ENCODE peak calls at places on chromosomes 3 and 15, in eight cellular contexts. One of them, this sample, is unnamed.
A peak's percentile ranks its signal among the peaks of the same experiment; 100 is the strongest.

GRCh38 chr3:133840767-133841166 is 35.2 kb downstream of the SRPRB start:
- DNase-seq in transverse colon: no peak
- DNase-seq in coronary artery: no peak
- DNase-seq in dorsolateral prefrontal cortex: no peak
- DNase-seq in A549: no peak
- DNase-seq in CD8-positive, alpha-beta T cell: no peak
- DNase-seq in cardiac fibroblast: no peak
- DNase-seq in foreskin fibroblast: no peak
- DNase-seq in this sample: no peak

GRCh38 chr3:24722106-24722505 is 227.5 kb upstream of the THRB start:
- DNase-seq in transverse colon: no peak
- DNase-seq in A549: no peak
- DNase-seq in CD8-positive, alpha-beta T cell: no peak
- DNase-seq in dorsolateral prefrontal cortex: no peak
- DNase-seq in cardiac fibroblast: no peak
- DNase-seq in coronary artery: no peak
- DNase-seq in foreskin fibroblast: no peak
- DNase-seq in this sample: no peak

GRCh38 chr3:157369712-157370447 is 66.8 kb upstream of the PTX3 start:
- DNase-seq in A549: no peak
- DNase-seq in dorsolateral prefrontal cortex: no peak
- DNase-seq in cardiac fibroblast: peak; percentile 63
- DNase-seq in coronary artery: no peak
- DNase-seq in foreskin fibroblast: no peak
- DNase-seq in transverse colon: no peak
- DNase-seq in CD8-positive, alpha-beta T cell: no peak
- DNase-seq in this sample: peak; percentile 38

GRCh38 chr3:186746008-186746407 is 28.8 kb downstream of the KNG1 start:
- DNase-seq in dorsolateral prefrontal cortex: no peak
- DNase-seq in foreskin fibroblast: peak; percentile 64
- DNase-seq in cardiac fibroblast: peak; percentile 89
- DNase-seq in coronary artery: no peak
- DNase-seq in CD8-positive, alpha-beta T cell: no peak
- DNase-seq in transverse colon: peak; percentile 57
- DNase-seq in A549: peak; percentile 76
- DNase-seq in this sample: peak; percentile 89

GRCh38 chr3:107861904-107862303 is 228.9 kb downstream of the CD47 start:
- DNase-seq in foreskin fibroblast: no peak
- DNase-seq in transverse colon: no peak
- DNase-seq in CD8-positive, alpha-beta T cell: no peak
- DNase-seq in dorsolateral prefrontal cortex: no peak
- DNase-seq in cardiac fibroblast: no peak
- DNase-seq in A549: no peak
- DNase-seq in coronary artery: no peak
- DNase-seq in this sample: no peak

GRCh38 chr3:102505542-102505941 is 70.7 kb downstream of the ZPLD1 start:
- DNase-seq in foreskin fibroblast: no peak
- DNase-seq in coronary artery: no peak
- DNase-seq in cardiac fibroblast: no peak
- DNase-seq in CD8-positive, alpha-beta T cell: no peak
- DNase-seq in transverse colon: no peak
- DNase-seq in A549: no peak
- DNase-seq in dorsolateral prefrontal cortex: no peak
- DNase-seq in this sample: no peak

GRCh38 chr15:101807345-101807945 is 4.1 kb downstream of the OR4F6 start:
- DNase-seq in CD8-positive, alpha-beta T cell: no peak
- DNase-seq in cardiac fibroblast: peak; percentile 19
- DNase-seq in foreskin fibroblast: peak; percentile 71
- DNase-seq in dorsolateral prefrontal cortex: no peak
- DNase-seq in coronary artery: no peak
- DNase-seq in transverse colon: no peak
- DNase-seq in A549: no peak
- DNase-seq in this sample: no peak

GRCh38 chr15:91561371-91562100 is 292.0 kb upstream of the SLCO3A1 start:
- DNase-seq in coronary artery: no peak
- DNase-seq in cardiac fibroblast: peak; percentile 99
- DNase-seq in CD8-positive, alpha-beta T cell: no peak
- DNase-seq in dorsolateral prefrontal cortex: no peak
- DNase-seq in A549: no peak
- DNase-seq in transverse colon: no peak
- DNase-seq in foreskin fibroblast: peak; percentile 69
- DNase-seq in this sample: peak; percentile 92

GRCh38 chr3:195129644-195130492 is 141.1 kb downstream of the XXYLT1 start:
- DNase-seq in foreskin fibroblast: no peak
- DNase-seq in transverse colon: no peak
- DNase-seq in A549: no peak
- DNase-seq in coronary artery: no peak
- DNase-seq in CD8-positive, alpha-beta T cell: no peak
- DNase-seq in cardiac fibroblast: peak; percentile 76
- DNase-seq in dorsolateral prefrontal cortex: no peak
- DNase-seq in this sample: peak; percentile 48

GRCh38 chr15:48866141-48866563 is 11.8 kb upstream of the EID1 start:
- DNase-seq in transverse colon: no peak
- DNase-seq in A549: no peak
- DNase-seq in cardiac fibroblast: peak; percentile 49
- DNase-seq in coronary artery: no peak
- DNase-seq in CD8-positive, alpha-beta T cell: no peak
- DNase-seq in dorsolateral prefrontal cortex: no peak
- DNase-seq in foreskin fibroblast: peak; percentile 61
- DNase-seq in this sample: peak; percentile 55

GRCh38 chr15:74307827-74308642 is 59.4 kb downstream of the CYP11A1 start:
- DNase-seq in CD8-positive, alpha-beta T cell: no peak
- DNase-seq in cardiac fibroblast: peak; percentile 76
- DNase-seq in foreskin fibroblast: peak; percentile 78
- DNase-seq in dorsolateral prefrontal cortex: peak; percentile 64
- DNase-seq in A549: peak; percentile 83
- DNase-seq in transverse colon: peak; percentile 45
- DNase-seq in coronary artery: no peak
- DNase-seq in this sample: peak; percentile 76

GRCh38 chr3:117297541-117297940 is 588.0 kb downstream of the TUSC7 start:
- DNase-seq in A549: no peak
- DNase-seq in CD8-positive, alpha-beta T cell: no peak
- DNase-seq in cardiac fibroblast: no peak
- DNase-seq in foreskin fibroblast: no peak
- DNase-seq in transverse colon: no peak
- DNase-seq in dorsolateral prefrontal cortex: no peak
- DNase-seq in coronary artery: no peak
- DNase-seq in this sample: no peak

GRCh38 chr3:79767194-79767952 is 425 bp downstream of the ROBO1 start:
- DNase-seq in CD8-positive, alpha-beta T cell: no peak
- DNase-seq in A549: no peak
- DNase-seq in transverse colon: no peak
- DNase-seq in cardiac fibroblast: peak; percentile 20
- DNase-seq in dorsolateral prefrontal cortex: no peak
- DNase-seq in coronary artery: no peak
- DNase-seq in foreskin fibroblast: no peak
- DNase-seq in this sample: peak; percentile 4

GRCh38 chr3:124558898-124559649 is 171.2 kb upstream of the UMPS start:
- DNase-seq in dorsolateral prefrontal cortex: peak; percentile 83
- DNase-seq in foreskin fibroblast: peak; percentile 96
- DNase-seq in A549: peak; percentile 36
- DNase-seq in cardiac fibroblast: peak; percentile 96
- DNase-seq in coronary artery: peak; percentile 92
- DNase-seq in transverse colon: peak; percentile 79
- DNase-seq in CD8-positive, alpha-beta T cell: no peak
- DNase-seq in this sample: peak; percentile 97

GRCh38 chr15:70180186-70180875 is 82.6 kb upstream of the TLE3 start:
- DNase-seq in A549: no peak
- DNase-seq in transverse colon: no peak
- DNase-seq in coronary artery: no peak
- DNase-seq in cardiac fibroblast: no peak
- DNase-seq in dorsolateral prefrontal cortex: no peak
- DNase-seq in foreskin fibroblast: no peak
- DNase-seq in CD8-positive, alpha-beta T cell: no peak
- DNase-seq in this sample: no peak

GRCh38 chr15:39584266-39584659 is 3.4 kb downstream of the THBS1 start:
- DNase-seq in A549: no peak
- DNase-seq in dorsolateral prefrontal cortex: no peak
- DNase-seq in foreskin fibroblast: no peak
- DNase-seq in CD8-positive, alpha-beta T cell: no peak
- DNase-seq in coronary artery: no peak
- DNase-seq in cardiac fibroblast: no peak
- DNase-seq in transverse colon: no peak
- DNase-seq in this sample: no peak

GRCh38 chr15:39585394-39585841 is 4.5 kb downstream of the THBS1 start:
- DNase-seq in foreskin fibroblast: peak; percentile 18
- DNase-seq in dorsolateral prefrontal cortex: no peak
- DNase-seq in transverse colon: peak; percentile 13
- DNase-seq in A549: no peak
- DNase-seq in CD8-positive, alpha-beta T cell: no peak
- DNase-seq in cardiac fibroblast: no peak
- DNase-seq in coronary artery: no peak
- DNase-seq in this sample: peak; percentile 70

GRCh38 chr15:39583586-39584265 is 2.8 kb downstream of the THBS1 start:
- DNase-seq in dorsolateral prefrontal cortex: no peak
- DNase-seq in foreskin fibroblast: peak; percentile 54
- DNase-seq in transverse colon: peak; percentile 75
- DNase-seq in A549: peak; percentile 17
- DNase-seq in CD8-positive, alpha-beta T cell: no peak
- DNase-seq in coronary artery: no peak
- DNase-seq in cardiac fibroblast: peak; percentile 72
- DNase-seq in this sample: peak; percentile 81

GRCh38 chr15:39585871-39586301 is 5.0 kb downstream of the THBS1 start:
- DNase-seq in foreskin fibroblast: peak; percentile 11
- DNase-seq in CD8-positive, alpha-beta T cell: no peak
- DNase-seq in cardiac fibroblast: no peak
- DNase-seq in A549: no peak
- DNase-seq in transverse colon: peak; percentile 19
- DNase-seq in coronary artery: no peak
- DNase-seq in dorsolateral prefrontal cortex: no peak
- DNase-seq in this sample: no peak

DNA sequence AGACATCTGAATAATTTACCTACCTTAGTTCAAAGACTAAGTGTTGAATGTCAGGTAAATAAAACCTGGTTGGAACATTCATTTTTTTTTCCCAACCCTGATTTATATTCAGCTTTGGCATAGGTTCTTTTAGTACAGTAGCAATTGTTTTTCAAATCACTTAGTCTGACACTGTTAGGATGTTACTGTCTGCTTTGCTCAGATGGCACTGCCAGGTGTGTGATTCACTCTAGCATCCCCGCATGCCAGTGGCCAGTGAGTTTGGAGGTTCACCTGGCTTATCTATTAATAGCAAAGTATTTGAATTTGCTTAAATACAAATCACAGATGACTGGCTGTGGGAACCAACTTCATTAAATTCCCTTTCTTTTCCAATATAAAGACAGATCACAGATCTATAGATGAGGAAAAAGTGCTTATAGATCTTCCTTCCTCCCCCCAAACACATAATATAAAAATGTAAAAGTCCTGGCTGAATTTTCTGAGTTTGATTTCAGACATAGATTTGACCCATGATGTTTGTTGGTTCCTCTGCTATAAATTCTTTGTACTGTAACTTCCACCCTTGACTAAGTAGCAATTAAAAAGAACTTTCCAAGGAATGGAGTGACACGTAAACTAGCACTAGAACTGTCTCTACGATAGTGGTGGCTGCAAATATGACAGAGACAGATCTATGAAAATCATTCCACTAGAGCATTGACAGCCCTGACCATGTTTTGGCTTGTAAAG is 3.9 kb downstream of the THBS1 start:
- DNase-seq in cardiac fibroblast: peak; percentile 26
- DNase-seq in transverse colon: no peak
- DNase-seq in CD8-positive, alpha-beta T cell: no peak
- DNase-seq in dorsolateral prefrontal cortex: no peak
- DNase-seq in A549: no peak
- DNase-seq in coronary artery: no peak
- DNase-seq in foreskin fibroblast: no peak
- DNase-seq in this sample: peak; percentile 58
- H3K4me3 ChIP-seq in cardiac fibroblast: no peak overlapping the region
- H3K4me3 ChIP-seq in transverse colon: peak overlapping the region; percentile 83
- H3K4me3 ChIP-seq in CD8-positive, alpha-beta T cell: no peak overlapping the region
- H3K4me3 ChIP-seq in dorsolateral prefrontal cortex: no peak overlapping the region
- H3K4me3 ChIP-seq in A549: no peak overlapping the region
- H3K4me3 ChIP-seq in coronary artery: peak overlapping the region; percentile 86
- H3K4me3 ChIP-seq in foreskin fibroblast: peak overlapping the region; percentile 83
- H3K4me3 ChIP-seq in this sample: peak overlapping the region; percentile 91

DNA sequence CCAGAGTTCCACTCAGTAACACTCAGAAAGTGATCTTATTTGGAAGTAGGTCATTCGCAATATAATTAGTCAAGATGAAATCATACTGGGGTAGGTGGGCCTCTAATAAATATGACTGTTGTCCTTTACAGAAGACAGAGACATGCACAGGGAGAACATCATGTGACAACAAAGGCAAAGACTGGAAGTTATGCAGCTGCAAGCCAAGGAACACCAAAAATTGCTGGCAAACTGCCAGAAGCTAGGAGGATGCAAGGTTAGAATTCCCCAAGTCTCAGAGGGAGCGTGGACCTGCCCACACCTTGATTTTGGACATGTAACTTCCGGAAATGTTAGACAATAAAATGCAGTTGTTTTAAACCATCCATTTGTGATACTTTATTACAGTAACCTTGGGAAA is 471.5 kb upstream of the AGTR1 start:
- DNase-seq in foreskin fibroblast: no peak
- DNase-seq in A549: no peak
- DNase-seq in dorsolateral prefrontal cortex: no peak
- DNase-seq in transverse colon: no peak
- DNase-seq in CD8-positive, alpha-beta T cell: no peak
- DNase-seq in coronary artery: no peak
- DNase-seq in cardiac fibroblast: no peak
- DNase-seq in this sample: no peak
- TF ChIP-seq CTCF in foreskin fibroblast: no peak
- TF ChIP-seq CTCF in A549: no peak
- TF ChIP-seq CTCF in dorsolateral prefrontal cortex: no peak
- TF ChIP-seq CTCF in transverse colon: no peak
- TF ChIP-seq CTCF in CD8-positive, alpha-beta T cell: no peak
- TF ChIP-seq CTCF in coronary artery: no peak
- TF ChIP-seq CTCF in cardiac fibroblast: no peak
- TF ChIP-seq CTCF in this sample: no peak

GRCh38 chr3:58624550-58624949 is 42.0 kb downstream of the FAM3D start:
- DNase-seq in CD8-positive, alpha-beta T cell: no peak
- DNase-seq in coronary artery: no peak
- DNase-seq in foreskin fibroblast: no peak
- DNase-seq in dorsolateral prefrontal cortex: no peak
- DNase-seq in cardiac fibroblast: no peak
- DNase-seq in A549: no peak
- DNase-seq in transverse colon: no peak
- DNase-seq in this sample: no peak
- H3K4me3 ChIP-seq in CD8-positive, alpha-beta T cell: no peak overlapping the region
- H3K4me3 ChIP-seq in coronary artery: no peak overlapping the region
- H3K4me3 ChIP-seq in foreskin fibroblast: no peak overlapping the region
- H3K4me3 ChIP-seq in dorsolateral prefrontal cortex: no peak overlapping the region
- H3K4me3 ChIP-seq in cardiac fibroblast: no peak overlapping the region
- H3K4me3 ChIP-seq in A549: no peak overlapping the region
- H3K4me3 ChIP-seq in transverse colon: no peak overlapping the region
- H3K4me3 ChIP-seq in this sample: no peak overlapping the region

DNA sequence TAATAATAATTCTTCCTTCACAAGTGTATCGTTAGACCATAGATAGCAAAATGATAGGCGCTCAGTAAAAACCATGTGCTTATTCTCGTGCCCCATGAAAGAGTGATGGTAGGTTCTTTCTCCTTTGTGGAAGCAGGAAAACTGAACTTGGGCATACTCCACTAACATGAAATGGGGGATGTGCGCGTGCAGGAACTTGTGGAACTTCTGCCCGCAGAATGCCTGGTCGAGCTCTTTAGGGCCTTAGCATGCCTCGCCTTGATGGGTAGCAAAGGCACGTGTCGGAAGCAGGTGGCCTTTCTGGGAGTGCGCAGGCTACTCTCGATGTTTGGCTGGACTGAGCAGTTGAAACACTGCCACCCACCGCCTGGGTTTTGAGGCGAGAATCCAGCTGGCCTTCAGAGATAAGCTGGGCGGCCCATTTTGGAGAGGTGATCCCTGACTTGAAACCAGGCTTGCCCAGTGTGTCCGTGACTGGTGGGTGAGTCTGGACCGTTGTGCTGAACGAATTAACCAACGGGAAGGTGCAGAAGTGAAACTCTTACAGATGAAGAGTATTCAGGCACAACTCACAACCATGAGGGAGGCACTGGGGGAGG is 821 bp downstream of the PCCB start:
- DNase-seq in cardiac fibroblast: peak; percentile 53
- DNase-seq in coronary artery: peak; percentile 84
- DNase-seq in A549: no peak
- DNase-seq in CD8-positive, alpha-beta T cell: peak; percentile 51
- DNase-seq in foreskin fibroblast: peak; percentile 64
- DNase-seq in transverse colon: peak; percentile 69
- DNase-seq in dorsolateral prefrontal cortex: peak; percentile 83
- DNase-seq in this sample: peak; percentile 47
- TF ChIP-seq CTCF in cardiac fibroblast: peak; percentile 30
- TF ChIP-seq CTCF in coronary artery: no peak
- TF ChIP-seq CTCF in A549: no peak
- TF ChIP-seq CTCF in CD8-positive, alpha-beta T cell: no peak
- TF ChIP-seq CTCF in foreskin fibroblast: no peak
- TF ChIP-seq CTCF in transverse colon: no peak
- TF ChIP-seq CTCF in dorsolateral prefrontal cortex: peak; percentile 31
- TF ChIP-seq CTCF in this sample: peak; percentile 23

This sample was measured in fibroblast of pulmonary artery.